ENCODE peak calls at places on chromosomes 7 and 10, in five cellular contexts. One of them, this sample, is unnamed.

GRCh38 chr7:98730331-98730730 is 113.2 kb downstream of the NPTX2 start:
- DNase-seq in Calu3: no peak
- DNase-seq in ELR: no peak
- DNase-seq in central memory CD4-positive, alpha-beta T cell: no peak
- DNase-seq in neuronal stem cell: no peak
- DNase-seq in this sample: no peak

GRCh38 chr7:112252691-112253090 is 46.2 kb downstream of the ZNF277 start:
- DNase-seq in Calu3: no peak
- DNase-seq in ELR: no peak
- DNase-seq in neuronal stem cell: no peak
- DNase-seq in central memory CD4-positive, alpha-beta T cell: no peak
- DNase-seq in this sample: no peak

GRCh38 chr7:668139-668871 is 58.2 kb upstream of the DNAAF5 start:
- DNase-seq in central memory CD4-positive, alpha-beta T cell: no peak
- DNase-seq in neuronal stem cell: no peak
- DNase-seq in ELR: no peak
- DNase-seq in Calu3: no peak
- DNase-seq in this sample: peak

GRCh38 chr7:5636914-5637313 is 144.5 kb downstream of the RNF216 start:
- DNase-seq in ELR: peak
- DNase-seq in neuronal stem cell: no peak
- DNase-seq in Calu3: no peak
- DNase-seq in central memory CD4-positive, alpha-beta T cell: no peak
- DNase-seq in this sample: no peak

GRCh38 chr10:50405733-50406132 is 154.4 kb upstream of the ASAH2 start:
- DNase-seq in ELR: no peak
- DNase-seq in Calu3: no peak
- DNase-seq in central memory CD4-positive, alpha-beta T cell: no peak
- DNase-seq in neuronal stem cell: no peak
- DNase-seq in this sample: no peak

GRCh38 chr7:112575864-112576263 is 95.1 kb downstream of the LSMEM1 start:
- DNase-seq in Calu3: no peak
- DNase-seq in central memory CD4-positive, alpha-beta T cell: no peak
- DNase-seq in ELR: no peak
- DNase-seq in neuronal stem cell: no peak
- DNase-seq in this sample: no peak

GRCh38 chr10:55263327-55263726 is 462.3 kb upstream of the PCDH15 start:
- DNase-seq in ELR: no peak
- DNase-seq in central memory CD4-positive, alpha-beta T cell: no peak
- DNase-seq in Calu3: no peak
- DNase-seq in neuronal stem cell: no peak
- DNase-seq in this sample: no peak

GRCh38 chr10:49408437-49409306 is 12.8 kb upstream of the DRGX start:
- DNase-seq in ELR: no peak
- DNase-seq in neuronal stem cell: no peak
- DNase-seq in central memory CD4-positive, alpha-beta T cell: no peak
- DNase-seq in Calu3: no peak
- DNase-seq in this sample: no peak

GRCh38 chr10:131571346-131571745 is 259.8 kb upstream of the TCERG1L start:
- DNase-seq in neuronal stem cell: no peak
- DNase-seq in Calu3: no peak
- DNase-seq in ELR: no peak
- DNase-seq in central memory CD4-positive, alpha-beta T cell: no peak
- DNase-seq in this sample: no peak

GRCh38 chr10:93080350-93081046 is 6.8 kb downstream of the CYP26A1 start:
- DNase-seq in neuronal stem cell: no peak
- DNase-seq in Calu3: peak
- DNase-seq in ELR: peak
- DNase-seq in central memory CD4-positive, alpha-beta T cell: peak
- DNase-seq in this sample: peak

This sample was measured in CD8-positive, alpha-beta memory T cell.